ENCODE peak calls at places on chromosomes 16 and 17, in seven cellular contexts. Z, D, A, H, W, Q and R are unnamed samples.
A peak's percentile ranks its signal among the peaks of the same experiment; 100 is the strongest.

GRCh38 chr17:57519800-57520199 is 225.3 kb downstream of the CCDC182 start:
- DNase-seq in Z (no peak), D (no peak), A (no peak), H (no peak), W (no peak), Q (no peak), R (no peak)

GRCh38 chr17:34384271-34384670 is 21.2 kb upstream of the CCL1 start:
- DNase-seq in Z (no peak), D (no peak), A (no peak), H (no peak), W (no peak), Q (no peak), R (no peak)

GRCh38 chr16:28494141-28494851 is at the start of gene APOBR:
- DNase-seq in Z (no peak), D (no peak), A (peak; percentile 97), H (no peak), W (no peak), Q (no peak), R (peak; percentile 10)

GRCh38 chr16:82682757-82683156 is 56.0 kb downstream of the CDH13 start:
- DNase-seq in Z (no peak), D (no peak), A (no peak), H (no peak), W (no peak), Q (no peak), R (no peak)

GRCh38 chr16:82639666-82640336 is 13.0 kb downstream of the CDH13 start:
- DNase-seq in Z (peak; percentile 66), D (peak; percentile 77), A (no peak), H (peak; percentile 56), W (peak; percentile 56), Q (no peak), R (no peak)

GRCh38 chr16:22092143-22092933 is at the start of gene VWA3A:
- DNase-seq in Z (no peak), D (peak; percentile 64), A (no peak), H (no peak), W (peak; percentile 42), Q (no peak), R (peak; percentile 31)

GRCh38 chr17:66978514-66979061 is 14.1 kb downstream of the CACNG4 start:
- DNase-seq in Z (no peak), D (no peak), A (no peak), H (no peak), W (no peak), Q (no peak), R (peak; percentile 40)

GRCh38 chr16:25271421-25271820 is 13.8 kb upstream of the ZKSCAN2 start:
- DNase-seq in Z (no peak), D (no peak), A (no peak), H (no peak), W (no peak), Q (no peak), R (no peak)

GRCh38 chr16:1288813-1289479 is 20.5 kb upstream of the UBE2I start:
- DNase-seq in Z (peak; percentile 46), D (peak; percentile 85), A (no peak), H (peak; percentile 53), W (no peak), Q (no peak), R (no peak)

GRCh38 chr17:43025290-43025657 is 243 bp downstream of the RND2 start:
- DNase-seq in Z (no peak), D (no peak), A (no peak), H (no peak), W (no peak), Q (no peak), R (no peak)

GRCh38 chr17:77126519-77126918 is 14.2 kb upstream of the SEC14L1 start:
- DNase-seq in Z (no peak), D (no peak), A (no peak), H (no peak), W (no peak), Q (no peak), R (no peak)

GRCh38 chr16:75229172-75230031 is 10.6 kb downstream of the CTRB1 start:
- DNase-seq in Z (no peak), D (no peak), A (no peak), H (no peak), W (no peak), Q (no peak), R (no peak)

GRCh38 chr16:67910162-67910561 is 17.1 kb downstream of the PSKH1 start:
- DNase-seq in Z (peak; percentile 35), D (no peak), A (no peak), H (no peak), W (no peak), Q (no peak), R (peak; percentile 77)

GRCh38 chr17:77476920-77477805 is 336.4 kb downstream of the SEC14L1 start:
- DNase-seq in Z (peak; percentile 43), D (peak; percentile 60), A (no peak), H (peak; percentile 97), W (no peak), Q (peak; percentile 68), R (no peak)

GRCh38 chr17:17313350-17313991 is 10.3 kb downstream of the NT5M start:
- DNase-seq in Z (peak; percentile 40), D (peak; percentile 62), A (no peak), H (peak; percentile 55), W (no peak), Q (no peak), R (no peak)

GRCh38 chr17:28551421-28552186 is 820 bp downstream of the UNC119 start:
- DNase-seq in Z (peak; percentile 35), D (peak; percentile 49), A (no peak), H (no peak), W (no peak), Q (no peak), R (no peak)

GRCh38 chr16:51637744-51638100 is 486.7 kb upstream of the SALL1 start:
- DNase-seq in Z (peak; percentile 97), D (no peak), A (no peak), H (no peak), W (no peak), Q (no peak), R (no peak)

GRCh38 chr16:81680444-81681263 is 98.4 kb upstream of the PLCG2 start:
- DNase-seq in Z (no peak), D (no peak), A (no peak), H (no peak), W (no peak), Q (no peak), R (no peak)

GRCh38 chr17:19014628-19015215 is 10.2 kb upstream of the FAM83G start:
- DNase-seq in Z (no peak), D (no peak), A (no peak), H (no peak), W (no peak), Q (no peak), R (no peak)

GRCh38 chr16:49236216-49236615 is 45.4 kb downstream of the CBLN1 start:
- DNase-seq in Z (no peak), D (no peak), A (no peak), H (no peak), W (no peak), Q (no peak), R (no peak)

GRCh38 chr16:3149630-3150345 is 15.0 kb downstream of the ZNF213 start:
- DNase-seq in Z (peak; percentile 70), D (peak; percentile 77), A (no peak), H (peak; percentile 83), W (peak; percentile 65), Q (no peak), R (peak; percentile 50)

GRCh38 chr16:70493863-70494770 is 29.2 kb downstream of the COG4 start:
- DNase-seq in Z (no peak), D (peak; percentile 68), A (no peak), H (no peak), W (no peak), Q (no peak), R (no peak)

GRCh38 chr17:8333281-8333680 is 6.4 kb upstream of the ODF4 start:
- DNase-seq in Z (no peak), D (no peak), A (no peak), H (no peak), W (no peak), Q (no peak), R (no peak)
- H3K27ac ChIP-seq in Z (no peak overlapping the region), D (no peak overlapping the region), A (no peak overlapping the region), H (no peak overlapping the region), W (no peak overlapping the region), Q (no peak overlapping the region), R (no peak overlapping the region)

DNA sequence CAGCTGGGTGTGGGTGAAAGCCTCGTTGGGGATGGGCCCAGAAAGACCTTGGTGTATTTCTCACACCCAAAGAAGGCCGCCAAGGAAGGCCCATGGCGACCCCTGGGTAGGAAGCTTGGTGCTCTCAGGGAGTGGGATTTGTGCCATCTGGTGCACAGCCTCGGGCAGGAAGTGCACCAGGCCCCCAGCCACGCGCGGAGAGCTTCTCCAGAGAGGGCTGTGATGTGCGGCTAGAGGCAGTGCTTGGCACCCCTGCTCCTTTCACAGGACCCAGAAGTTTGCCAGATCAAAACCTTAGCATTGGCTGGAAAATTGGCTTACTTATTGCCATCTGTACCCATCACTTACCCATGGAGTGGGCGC is 144.0 kb downstream of the CLEC16A start:
- DNase-seq in Z (no peak), D (no peak), A (no peak), H (no peak), W (no peak), Q (no peak), R (peak; percentile 46)
- H3K27ac ChIP-seq in Z (no peak overlapping the region), D (no peak overlapping the region), A (no peak overlapping the region), H (peak overlapping the region; percentile 62), W (no peak overlapping the region), Q (no peak overlapping the region), R (no peak overlapping the region)

DNA sequence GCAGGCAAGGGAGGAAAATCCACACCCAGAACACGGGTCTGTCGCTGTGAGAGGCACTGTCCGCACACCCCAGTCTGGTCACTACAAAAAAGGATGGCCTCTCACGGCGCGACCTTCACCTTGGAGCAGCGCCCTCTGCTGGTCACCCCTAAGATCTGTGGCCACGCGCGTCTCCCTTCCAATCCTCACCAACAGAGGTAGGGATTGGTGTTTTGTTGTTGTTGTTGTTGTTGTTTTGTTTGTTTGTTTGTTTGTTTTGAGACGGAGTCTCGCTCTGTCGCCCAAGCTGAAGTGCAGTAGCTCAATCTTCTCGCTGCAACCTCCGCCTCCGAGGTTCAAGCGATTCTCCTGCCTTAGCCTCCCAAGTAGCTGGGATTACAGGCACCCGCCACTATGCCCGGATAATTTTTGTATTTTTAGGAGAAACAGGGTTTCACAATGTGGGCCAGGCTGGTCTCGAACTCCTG is 15.0 kb upstream of the C17orf58 start:
- DNase-seq in Z (no peak), D (peak; percentile 63), A (no peak), H (no peak), W (peak; percentile 23), Q (no peak), R (peak; percentile 31)
- H3K27ac ChIP-seq in Z (no peak overlapping the region), D (no peak overlapping the region), A (no peak overlapping the region), H (no peak overlapping the region), W (no peak overlapping the region), Q (no peak overlapping the region), R (no peak overlapping the region)

GRCh38 chr17:22464041-22464440 is 771.7 kb downstream of the KCNJ18 start:
- DNase-seq in Z (no peak), D (no peak), A (no peak), H (no peak), W (no peak), Q (no peak), R (no peak)

GRCh38 chr17:22470411-22471175 is 778.3 kb downstream of the KCNJ18 start:
- DNase-seq in Z (no peak), D (no peak), A (no peak), H (no peak), W (no peak), Q (no peak), R (no peak)

GRCh38 chr17:22467720-22468119 is 775.4 kb downstream of the KCNJ18 start:
- DNase-seq in Z (no peak), D (no peak), A (no peak), H (no peak), W (no peak), Q (no peak), R (no peak)

GRCh38 chr17:22469941-22470340 is 777.6 kb downstream of the KCNJ18 start:
- DNase-seq in Z (no peak), D (no peak), A (no peak), H (no peak), W (no peak), Q (no peak), R (no peak)

GRCh38 chr17:22469101-22469880 is 777.0 kb downstream of the KCNJ18 start:
- DNase-seq in Z (no peak), D (no peak), A (no peak), H (no peak), W (no peak), Q (no peak), R (no peak)
- H3K27ac ChIP-seq in Z (no peak overlapping the region), D (no peak overlapping the region), A (no peak overlapping the region), H (no peak overlapping the region), W (no peak overlapping the region), Q (no peak overlapping the region), R (no peak overlapping the region)